ENCODE peak calls at places on chromosomes 2 and 18, in seven cellular contexts. W is immature natural killer cell, D is uterus, E is NCI-H510A treated with DMSO at 0.1 percent for 48 hours, A is DMS53, K is transverse colon, S is cardiac fibroblast. O is an unnamed sample.

GRCh38 chr2:37427241-37427640 is 82.8 kb downstream of the QPCT start:
- DNase-seq in W (no peak), D (no peak), E (no peak), A (no peak), K (no peak), S (no peak), O (no peak)

GRCh38 chr2:84494070-84494469 is 22.2 kb upstream of the DNAH6 start:
- DNase-seq in W (no peak), D (no peak), E (no peak), A (peak; percentile 15), K (no peak), S (peak; percentile 74), O (no peak)

GRCh38 chr2:214297424-214297823 is 113.4 kb upstream of the VWC2L start:
- DNase-seq in W (no peak), D (no peak), E (no peak), A (no peak), K (no peak), S (no peak), O (no peak)

GRCh38 chr2:86371482-86372002 is 34.1 kb upstream of the REEP1 start:
- DNase-seq in W (no peak), D (no peak), E (no peak), A (no peak), K (no peak), S (no peak), O (no peak)

GRCh38 chr2:73836141-73836943 is 7.6 kb downstream of the STAMBP start:
- DNase-seq in W (no peak), D (no peak), E (no peak), A (no peak), K (no peak), S (no peak), O (no peak)

GRCh38 chr2:44452184-44452583 is 90.4 kb downstream of the CAMKMT start:
- DNase-seq in W (no peak), D (no peak), E (no peak), A (no peak), K (no peak), S (no peak), O (no peak)

GRCh38 chr2:9341351-9341887 is 81.9 kb downstream of the ITGB1BP1 start:
- DNase-seq in W (no peak), D (no peak), E (no peak), A (no peak), K (no peak), S (no peak), O (no peak)

GRCh38 chr18:72826736-72827135 is 41.1 kb downstream of the NETO1 start:
- DNase-seq in W (no peak), D (no peak), E (no peak), A (no peak), K (no peak), S (no peak), O (no peak)

GRCh38 chr18:45517181-45517741 is 98.0 kb upstream of the SLC14A2 start:
- DNase-seq in W (no peak), D (peak; percentile 43), E (no peak), A (no peak), K (no peak), S (no peak), O (no peak)

GRCh38 chr2:215522237-215522636 is 86.4 kb upstream of the FN1 start:
- DNase-seq in W (no peak), D (no peak), E (no peak), A (no peak), K (no peak), S (no peak), O (no peak)

GRCh38 chr2:187093771-187094412 is 244.9 kb upstream of the ZSWIM2 start:
- DNase-seq in W (no peak), D (no peak), E (peak; percentile 0), A (peak; percentile 33), K (no peak), S (no peak), O (no peak)

GRCh38 chr2:113910967-113911678 is 21.2 kb downstream of the ACTR3 start:
- DNase-seq in W (no peak), D (no peak), E (no peak), A (no peak), K (no peak), S (no peak), O (no peak)

GRCh38 chr18:45850021-45850420 is 24.5 kb downstream of the SIGLEC15 start:
- DNase-seq in W (no peak), D (no peak), E (no peak), A (peak; percentile 52), K (no peak), S (peak; percentile 26), O (no peak)

GRCh38 chr2:70958759-70959158 is 19.7 kb upstream of the ANKRD53 start:
- DNase-seq in W (no peak), D (peak; percentile 5), E (no peak), A (no peak), K (no peak), S (no peak), O (no peak)

GRCh38 chr2:65658871-65659270 is 226.5 kb upstream of the SPRED2 start:
- DNase-seq in W (no peak), D (no peak), E (no peak), A (no peak), K (no peak), S (peak; percentile 10), O (no peak)

GRCh38 chr2:126761981-126762878 is 106.3 kb downstream of the GYPC start:
- DNase-seq in W (peak; percentile 32), D (no peak), E (no peak), A (no peak), K (no peak), S (no peak), O (no peak)

GRCh38 chr18:28834889-28835288 is 658.0 kb upstream of the CDH2 start:
- DNase-seq in W (no peak), D (no peak), E (no peak), A (peak; percentile 66), K (no peak), S (peak; percentile 85), O (peak; percentile 14)

GRCh38 chr2:148645925-148646559 is 1.5 kb downstream of the EPC2 start:
- DNase-seq in W (peak; percentile 81), D (peak; percentile 33), E (peak; percentile 65), A (peak; percentile 73), K (peak; percentile 65), S (peak; percentile 92), O (no peak)

GRCh38 chr2:163808406-163808805 is 72.6 kb upstream of the FIGN start:
- DNase-seq in W (no peak), D (no peak), E (no peak), A (no peak), K (no peak), S (no peak), O (no peak)

GRCh38 chr2:239181601-239182471 is 219.0 kb downstream of the HDAC4 start:
- DNase-seq in W (no peak), D (peak; percentile 10), E (peak; percentile 85), A (peak; percentile 33), K (no peak), S (no peak), O (no peak)

GRCh38 chr2:190979906-190980629 is 33.9 kb downstream of the STAT1 start:
- DNase-seq in W (no peak), D (peak; percentile 64), E (peak; percentile 56), A (peak; percentile 40), K (peak; percentile 49), S (peak; percentile 78), O (no peak)

GRCh38 chr2:226478121-226478809 is 321.4 kb downstream of the IRS1 start:
- DNase-seq in W (no peak), D (peak; percentile 65), E (no peak), A (peak; percentile 21), K (peak; percentile 10), S (peak; percentile 91), O (peak; percentile 82)

GRCh38 chr2:162198239-162198638 is 45.0 kb downstream of the FAP start:
- DNase-seq in W (no peak), D (no peak), E (no peak), A (no peak), K (no peak), S (peak; percentile 54), O (no peak)

GRCh38 chr2:5970347-5970746 is 278.2 kb downstream of the SOX11 start:
- DNase-seq in W (no peak), D (no peak), E (no peak), A (no peak), K (no peak), S (no peak), O (no peak)

GRCh38 chr2:78940998-78941397 is 84.5 kb upstream of the REG3G start:
- DNase-seq in W (no peak), D (no peak), E (no peak), A (no peak), K (no peak), S (no peak), O (no peak)

GRCh38 chr2:218435003-218435982 is 16.4 kb downstream of the VIL1 start:
- DNase-seq in W (no peak), D (no peak), E (no peak), A (no peak), K (peak; percentile 2), S (no peak), O (no peak)

GRCh38 chr18:69559604-69560003 is 158.9 kb downstream of the DOK6 start:
- DNase-seq in W (peak; percentile 9), D (no peak), E (no peak), A (no peak), K (no peak), S (no peak), O (no peak)

GRCh38 chr2:241126771-241127202 is 22.5 kb downstream of the PASK start:
- DNase-seq in W (no peak), D (no peak), E (no peak), A (no peak), K (no peak), S (no peak), O (no peak)

GRCh38 chr2:238771639-238772038 is 76.2 kb upstream of the TWIST2 start:
- DNase-seq in W (no peak), D (no peak), E (no peak), A (no peak), K (no peak), S (no peak), O (no peak)

GRCh38 chr2:237162959-237163358 is 77.3 kb downstream of the COPS8 start:
- DNase-seq in W (no peak), D (no peak), E (no peak), A (no peak), K (no peak), S (no peak), O (no peak)

GRCh38 chr2:172972005-172972619 is 103.5 kb upstream of the MAP3K20 start:
- DNase-seq in W (no peak), D (no peak), E (peak; percentile 60), A (peak; percentile 76), K (peak; percentile 47), S (peak; percentile 46), O (no peak)

GRCh38 chr2:229237270-229237669 is 33.8 kb downstream of the PID1 start:
- DNase-seq in W (no peak), D (no peak), E (no peak), A (peak; percentile 38), K (no peak), S (no peak), O (no peak)

GRCh38 chr2:112884869-112885502 is 26.0 kb upstream of the IL37 start:
- DNase-seq in W (peak; percentile 61), D (no peak), E (peak; percentile 24), A (peak; percentile 90), K (peak; percentile 76), S (peak; percentile 73), O (no peak)

GRCh38 chr2:197717863-197718262 is 12.7 kb downstream of the MARS2 start:
- DNase-seq in W (no peak), D (no peak), E (no peak), A (no peak), K (no peak), S (no peak), O (no peak)

GRCh38 chr18:36095936-36096519 is 28.7 kb upstream of the RPRD1A start:
- DNase-seq in W (peak; percentile 19), D (no peak), E (peak; percentile 85), A (peak; percentile 85), K (no peak), S (peak; percentile 87), O (peak; percentile 44)

GRCh38 chr2:105454801-105455485 is 56.1 kb upstream of the FHL2 start:
- DNase-seq in W (no peak), D (no peak), E (no peak), A (peak; percentile 89), K (peak; percentile 51), S (peak; percentile 94), O (no peak)

GRCh38 chr2:37350034-37350433 is 5.6 kb downstream of the QPCT start:
- DNase-seq in W (peak; percentile 17), D (no peak), E (peak; percentile 92), A (peak; percentile 95), K (peak; percentile 53), S (no peak), O (no peak)

GRCh38 chr2:207505728-207506127 is 24.0 kb upstream of the CREB1 start:
- DNase-seq in W (no peak), D (no peak), E (no peak), A (no peak), K (no peak), S (peak; percentile 94), O (peak; percentile 66)

O was measured in HFF-Myc.